ENCODE peak calls at places on chromosomes 11 and 22, in seven cellular contexts. L is neural progenitor cell, K is colonic mucosa, Y is left lung, J is heart right ventricle, B is BE2C, U is psoas muscle. E is an unnamed sample. For H3K4me1 and H3K27me3, the result is how much of the 10 kb centered on the place peaks cover.

GRCh38 chr11:127843483-127844396 is 743.6 kb downstream of the ETS1 start:
- DNase-seq in L (peak), K (peak), Y (peak), J (peak), B (peak), U (peak), E (peak)

GRCh38 chr11:22976146-22976545 is 115.9 kb upstream of the CCDC179 start:
- DNase-seq in L (no peak), K (no peak), Y (no peak), J (no peak), B (no peak), U (no peak), E (no peak)

GRCh38 chr11:126969865-126970479 is 30.6 kb downstream of the KIRREL3 start:
- DNase-seq in L (peak), K (no peak), Y (no peak), J (no peak), B (peak), U (no peak), E (no peak)

GRCh38 chr11:1555713-1556153 is 16.3 kb downstream of the DUSP8 start:
- DNase-seq in L (no peak), K (no peak), Y (no peak), J (no peak), B (no peak), U (peak), E (no peak)

GRCh38 chr11:94546886-94547285 is 3.2 kb downstream of the FUT4 start:
- DNase-seq in L (no peak), K (peak), Y (no peak), J (no peak), B (no peak), U (no peak), E (no peak)

GRCh38 chr11:70573701-70574151 is 175.4 kb downstream of the CTTN start:
- DNase-seq in L (no peak), K (no peak), Y (no peak), J (no peak), B (no peak), U (peak), E (no peak)

GRCh38 chr11:46248270-46249102 is 29.0 kb upstream of the CREB3L1 start:
- DNase-seq in L (no peak), K (no peak), Y (no peak), J (no peak), B (no peak), U (no peak), E (no peak)

GRCh38 chr11:126062679-126063509 is at the start of gene CDON:
- DNase-seq in L (peak), K (peak), Y (peak), J (peak), B (peak), U (peak), E (peak)

GRCh38 chr22:48300877-48301276 is 1526.8 kb downstream of the BRD1 start:
- DNase-seq in L (no peak), K (no peak), Y (no peak), J (no peak), B (no peak), U (no peak), E (no peak)

GRCh38 chr11:97140885-97141494 is 751.2 kb downstream of the JRKL start:
- DNase-seq in L (peak), K (no peak), Y (no peak), J (no peak), B (peak), U (no peak), E (no peak)

GRCh38 chr11:95299078-95299611 is 68.1 kb upstream of the SESN3 start:
- DNase-seq in L (no peak), K (no peak), Y (no peak), J (no peak), B (no peak), U (no peak), E (no peak)

GRCh38 chr11:96143016-96143670 is 199.9 kb downstream of the MAML2 start:
- DNase-seq in L (peak), K (no peak), Y (no peak), J (no peak), B (no peak), U (no peak), E (no peak)

GRCh38 chr11:16049611-16050010 is 306.7 kb downstream of the SOX6 start:
- DNase-seq in L (peak), K (no peak), Y (no peak), J (no peak), B (no peak), U (no peak), E (no peak)

GRCh38 chr11:43548921-43549320 is 131.6 kb upstream of the HSD17B12 start:
- DNase-seq in L (no peak), K (no peak), Y (no peak), J (no peak), B (no peak), U (no peak), E (no peak)

GRCh38 chr11:70596091-70596490 is 197.8 kb downstream of the CTTN start:
- DNase-seq in L (no peak), K (no peak), Y (no peak), J (no peak), B (no peak), U (no peak), E (no peak)

GRCh38 chr11:2140411-2141400 is 1.5 kb upstream of the IGF2 start:
- DNase-seq in L (peak), K (no peak), Y (no peak), J (no peak), B (peak), U (peak), E (no peak)

GRCh38 chr11:73759520-73760065 is 1.3 kb downstream of the RAB6A start:
- DNase-seq in L (no peak), K (no peak), Y (no peak), J (no peak), B (no peak), U (no peak), E (no peak)

GRCh38 chr22:28989035-28989464 is 72.6 kb downstream of the C22orf31 start:
- DNase-seq in L (no peak), K (no peak), Y (no peak), J (no peak), B (no peak), U (no peak), E (peak)

GRCh38 chr22:45742866-45743450 is 71.3 kb downstream of the ATXN10 start:
- DNase-seq in L (no peak), K (no peak), Y (peak), J (no peak), B (no peak), U (peak), E (no peak)

GRCh38 chr11:3216027-3216525 is 2.5 kb downstream of the MRGPRG start:
- DNase-seq in L (no peak), K (no peak), Y (no peak), J (no peak), B (no peak), U (peak), E (no peak)

GRCh38 chr11:134725939-134726639 is 314.0 kb upstream of the B3GAT1 start:
- DNase-seq in L (peak), K (peak), Y (no peak), J (no peak), B (no peak), U (no peak), E (no peak)

GRCh38 chr22:33108037-33108436 is 49.9 kb upstream of the SYN3 start:
- DNase-seq in L (no peak), K (no peak), Y (no peak), J (no peak), B (no peak), U (no peak), E (no peak)
- H3K4me3 ChIP-seq in L (no peak), K (no peak), Y (no peak), J (no peak), B (no peak), U (no peak), E (no peak)

GRCh38 chr22:20549232-20549841 is 41.9 kb downstream of the MED15 start:
- DNase-seq in L (no peak), K (no peak), Y (peak), J (no peak), B (no peak), U (peak), E (peak)
- H3K4me1 ChIP-seq in L (under half), K (under half), Y (half or more), J (half or more), B (half or more), U (half or more), E (under half)

GRCh38 chr11:119623682-119624081 is 105.3 kb downstream of the NECTIN1 start:
- DNase-seq in L (no peak), K (no peak), Y (no peak), J (no peak), B (no peak), U (peak), E (no peak)
- H3K27me3 ChIP-seq in L (under half), K (under half), Y (under half), J (under half), B (under half), U (under half), E (under half)

GRCh38 chr11:65792456-65792855 is 5.6 kb downstream of the OVOL1 start:
- DNase-seq in L (no peak), K (peak), Y (no peak), J (no peak), B (no peak), U (no peak), E (no peak)
- H3K4me3 ChIP-seq in L (no peak), K (no peak), Y (no peak), J (no peak), B (no peak), U (no peak), E (no peak)

DNA sequence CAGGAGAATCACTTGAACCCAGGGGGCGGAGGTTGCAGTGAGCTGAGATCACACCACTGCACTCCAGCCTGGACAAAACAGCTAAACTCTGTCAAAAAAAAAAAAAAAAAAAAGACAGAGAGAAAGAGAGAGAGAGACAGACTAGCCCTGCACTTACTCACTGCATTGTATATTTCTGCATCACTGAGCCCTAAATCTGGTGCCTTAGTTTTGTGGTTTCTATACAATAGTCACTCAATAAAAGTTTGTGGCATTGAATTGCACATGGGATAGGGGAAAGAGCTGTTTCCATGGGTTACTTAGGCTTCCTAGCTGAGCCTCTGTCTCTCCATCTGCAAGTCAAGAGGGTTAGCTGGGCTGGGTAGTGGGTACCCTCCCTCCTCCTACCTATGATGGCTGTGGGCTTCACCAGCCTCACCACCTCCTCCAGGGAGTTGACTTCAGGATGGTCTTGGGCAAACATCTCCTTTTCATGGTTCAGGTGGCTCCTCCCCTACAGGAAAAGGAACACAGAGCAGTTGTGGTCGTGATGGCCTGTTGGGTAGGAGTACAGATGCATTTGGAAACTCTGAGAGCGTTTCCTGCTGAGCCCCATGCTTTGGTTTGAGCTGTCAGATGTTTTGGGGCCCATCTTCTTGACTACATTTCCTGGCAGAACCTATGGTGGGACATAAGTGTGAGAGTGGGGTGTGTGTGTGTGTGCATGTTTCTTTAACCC is 73.2 kb downstream of the CCDC81 start:
- DNase-seq in L (no peak), K (no peak), Y (no peak), J (no peak), B (no peak), U (no peak), E (no peak)
- H3K4me1 ChIP-seq in L (under half), K (under half), Y (under half), J (under half), B (under half), U (under half), E (under half)

GRCh38 chr11:19768197-19768596 is 55.6 kb downstream of the NAV2 start:
- DNase-seq in L (no peak), K (no peak), Y (peak), J (no peak), B (no peak), U (no peak), E (no peak)
- H3K27me3 ChIP-seq in L (under half), K (under half), Y (under half), J (under half), B (under half), U (under half), E (under half)

GRCh38 chr11:111946499-111946898 is 9.4 kb downstream of the DIXDC1 start:
- DNase-seq in L (no peak), K (no peak), Y (no peak), J (no peak), B (no peak), U (no peak), E (no peak)

GRCh38 chr11:111944651-111945051 is 7.5 kb downstream of the DIXDC1 start:
- DNase-seq in L (no peak), K (no peak), Y (no peak), J (no peak), B (no peak), U (no peak), E (no peak)

GRCh38 chr11:111944139-111944538 is 7.0 kb downstream of the DIXDC1 start:
- DNase-seq in L (no peak), K (no peak), Y (no peak), J (no peak), B (no peak), U (no peak), E (no peak)

GRCh38 chr11:111947143-111947542 is 10.0 kb downstream of the DIXDC1 start:
- DNase-seq in L (no peak), K (no peak), Y (no peak), J (no peak), B (no peak), U (no peak), E (no peak)

DNA sequence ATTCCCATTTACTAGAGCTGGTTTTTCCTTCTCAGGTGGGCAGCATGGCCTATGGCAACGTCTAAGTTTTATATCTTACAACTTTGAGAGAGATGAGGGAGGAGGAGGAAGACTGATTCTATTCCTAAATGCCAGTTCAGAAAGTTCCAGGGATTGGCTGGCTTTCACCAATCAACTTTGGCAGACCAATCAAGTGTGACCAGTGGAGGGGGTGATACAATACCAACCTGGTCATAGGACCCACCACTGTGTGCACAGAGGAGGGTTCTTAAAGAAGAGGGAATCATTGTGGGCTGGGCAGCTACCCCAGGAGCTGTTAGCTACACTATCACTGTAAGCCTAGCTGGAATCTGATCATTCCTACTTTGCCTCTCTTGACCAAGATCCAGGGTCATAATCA is 8.1 kb downstream of the DIXDC1 start:
- DNase-seq in L (no peak), K (no peak), Y (no peak), J (no peak), B (no peak), U (no peak), E (no peak)
- H3K4me3 ChIP-seq in L (no peak), K (no peak), Y (no peak), J (no peak), B (no peak), U (no peak), E (no peak)

E was measured in uterus.